ENCODE peak calls at places on chromosome 3, in seven cellular contexts. Z, P, S, B, H, T and D are unnamed samples.

GRCh38 chr3:125090649-125091048 is 34.9 kb upstream of the HEG1 start:
- DNase-seq in T (no peak), P (no peak), Z (no peak), S (no peak), B (no peak), H (no peak), D (no peak)

GRCh38 chr3:143769663-143770062 is 78.6 kb downstream of the SLC9A9 start:
- DNase-seq in H (no peak), S (peak; percentile 98), P (no peak), Z (no peak), T (no peak), B (no peak), D (no peak)

GRCh38 chr3:31307131-31307785 is 225.5 kb upstream of the STT3B start:
- DNase-seq in S (no peak), H (no peak), T (no peak), B (no peak), P (no peak), Z (no peak), D (no peak)

GRCh38 chr3:140206196-140207040 is 271.4 kb downstream of the CLSTN2 start:
- DNase-seq in B (peak; percentile 77), H (no peak), Z (no peak), T (no peak), P (no peak), S (peak; percentile 58), D (no peak)

GRCh38 chr3:56303508-56303907 is 164.8 kb downstream of the ERC2 start:
- DNase-seq in H (no peak), T (no peak), B (peak; percentile 87), Z (no peak), P (no peak), S (peak; percentile 44), D (no peak)

GRCh38 chr3:16704938-16705337 is 99.7 kb upstream of the DAZL start:
- DNase-seq in H (no peak), Z (no peak), P (no peak), B (no peak), T (no peak), S (no peak), D (no peak)

GRCh38 chr3:13263770-13264467 is 156.2 kb downstream of the NUP210 start:
- DNase-seq in B (peak; percentile 63), S (no peak), H (no peak), Z (no peak), T (no peak), P (no peak), D (no peak)

GRCh38 chr3:43865376-43865775 is 174.6 kb downstream of the ABHD5 start:
- DNase-seq in Z (no peak), P (no peak), H (no peak), S (no peak), B (no peak), T (no peak), D (no peak)